ENCODE peak calls at places on chromosomes 1 and 21, in five cellular contexts. A is mesendoderm, O is substantia nigra, S is cardiac muscle cell, R is stomach. Y is an unnamed sample.

GRCh38 chr1:108041360-108042143 is 76.6 kb upstream of the VAV3 start:
- DNase-seq in A (no peak), O (no peak), S (peak; percentile 29), R (no peak), Y (no peak)

GRCh38 chr1:87712261-87712674 is 383.6 kb downstream of the LMO4 start:
- DNase-seq in A (peak; percentile 84), O (no peak), S (no peak), R (no peak), Y (no peak)

GRCh38 chr1:229452956-229453801 is 19.3 kb upstream of the ACTA1 start:
- DNase-seq in A (peak; percentile 64), O (no peak), S (peak; percentile 47), R (no peak), Y (no peak)

GRCh38 chr1:41500378-41500777 is 15.9 kb upstream of the EDN2 start:
- DNase-seq in A (no peak), O (no peak), S (no peak), R (peak; percentile 94), Y (no peak)

GRCh38 chr1:15064217-15064929 is 89.2 kb upstream of the TMEM51 start:
- DNase-seq in A (no peak), O (no peak), S (no peak), R (no peak), Y (no peak)

GRCh38 chr1:31750858-31751638 is 13.1 kb downstream of the ADGRB2 start:
- DNase-seq in A (peak; percentile 43), O (no peak), S (peak; percentile 73), R (no peak), Y (no peak)

GRCh38 chr1:241660424-241660972 is 8.4 kb downstream of the WDR64 start:
- DNase-seq in A (no peak), O (no peak), S (no peak), R (no peak), Y (no peak)

GRCh38 chr1:153357076-153357852 is 390 bp upstream of the S100A9 start:
- DNase-seq in A (no peak), O (no peak), S (no peak), R (peak; percentile 46), Y (no peak)

GRCh38 chr21:29064850-29065481 is 8.5 kb downstream of the CCT8 start:
- DNase-seq in A (no peak), O (no peak), S (no peak), R (no peak), Y (no peak)

DNA sequence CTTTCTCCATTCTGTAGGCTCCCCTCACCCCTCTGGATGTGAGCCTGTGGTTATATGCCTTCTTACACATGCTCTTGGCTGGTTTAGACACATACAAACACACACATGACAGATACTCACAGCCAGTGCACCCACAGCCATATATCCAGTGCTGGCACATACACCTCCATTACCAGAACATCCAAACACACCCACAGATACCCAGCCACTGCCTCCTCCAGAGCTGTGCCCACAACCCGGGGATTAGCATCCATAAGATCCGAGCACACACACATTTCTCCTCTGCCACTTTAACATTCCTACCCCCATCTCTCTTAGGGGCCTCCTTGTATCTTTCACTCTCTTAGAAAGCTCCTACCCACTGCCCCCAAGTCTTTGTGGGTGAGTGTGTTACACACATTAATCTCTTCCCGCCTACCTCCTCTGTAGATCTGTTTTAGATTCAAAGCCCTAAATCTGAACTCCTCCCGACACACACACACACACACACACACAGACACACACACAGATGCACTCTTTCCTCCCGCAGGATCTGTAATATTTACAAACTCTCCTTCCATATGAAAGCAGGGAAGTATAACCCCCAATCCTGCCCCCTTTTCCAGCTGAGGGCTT is 4.0 kb downstream of the PEA15 start:
- DNase-seq in A (no peak), O (no peak), S (no peak), R (no peak), Y (no peak)
- H3K27ac ChIP-seq in A (no peak overlapping the region), O (peak overlapping the region; percentile 90), S (peak overlapping the region; percentile 67), R (no peak overlapping the region), Y (peak overlapping the region; percentile 97)

GRCh38 chr1:113905435-113905861 is 322 bp downstream of the DCLRE1B start:
- DNase-seq in A (peak; percentile 84), O (no peak), S (no peak), R (peak; percentile 29), Y (peak; percentile 34)
- H3K27ac ChIP-seq in A (peak overlapping the region; percentile 65), O (peak overlapping the region; percentile 87), S (peak overlapping the region; percentile 60), R (peak overlapping the region; percentile 94), Y (peak overlapping the region; percentile 85)

GRCh38 chr1:158005249-158005648 is 11.8 kb downstream of the KIRREL1 start:
- DNase-seq in A (no peak), O (no peak), S (no peak), R (no peak), Y (no peak)

GRCh38 chr1:158007180-158007579 is 13.7 kb downstream of the KIRREL1 start:
- DNase-seq in A (no peak), O (no peak), S (no peak), R (no peak), Y (no peak)

GRCh38 chr1:158002022-158002629 is 8.7 kb downstream of the KIRREL1 start:
- DNase-seq in A (peak; percentile 78), O (no peak), S (peak; percentile 71), R (no peak), Y (no peak)

GRCh38 chr1:158002630-158003408 is 9.4 kb downstream of the KIRREL1 start:
- DNase-seq in A (no peak), O (no peak), S (peak; percentile 77), R (no peak), Y (no peak)

GRCh38 chr1:158003409-158003805 is 10.0 kb downstream of the KIRREL1 start:
- DNase-seq in A (no peak), O (no peak), S (peak; percentile 74), R (no peak), Y (no peak)
- H3K27ac ChIP-seq in A (peak overlapping the region; percentile 66), O (no peak overlapping the region), S (peak overlapping the region; percentile 87), R (peak overlapping the region; percentile 26), Y (no peak overlapping the region)

DNA sequence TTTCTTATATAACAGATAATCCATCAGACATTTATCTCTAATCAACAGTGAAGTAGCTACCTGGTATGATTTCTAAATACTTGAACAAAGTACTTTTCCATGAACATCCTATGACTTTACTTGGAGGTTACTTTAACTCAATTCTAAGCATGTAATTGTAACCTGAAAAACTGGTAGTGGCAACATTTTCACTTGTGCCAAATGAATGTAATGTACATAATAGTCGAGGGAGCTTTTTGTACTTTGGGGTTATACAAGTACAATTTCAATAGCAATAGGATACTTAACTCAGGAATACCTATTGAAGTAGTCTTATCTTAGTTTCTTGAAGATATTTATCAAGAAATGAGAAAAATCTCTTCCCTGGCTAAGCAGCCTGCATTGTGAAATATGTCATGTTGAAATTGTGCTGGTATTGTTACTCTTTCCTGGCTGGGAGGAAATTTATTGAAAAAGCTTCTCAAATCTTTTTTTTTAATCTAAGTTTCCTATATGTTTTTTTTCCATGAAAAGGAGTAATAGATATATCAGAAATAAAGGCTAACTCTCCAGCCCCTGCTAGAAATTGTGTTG is 33.7 kb upstream of the CACYBP start:
- DNase-seq in A (no peak), O (no peak), S (peak; percentile 46), R (no peak), Y (no peak)
- H3K27ac ChIP-seq in A (no peak overlapping the region), O (peak overlapping the region; percentile 54), S (no peak overlapping the region), R (peak overlapping the region; percentile 70), Y (peak overlapping the region; percentile 83)

DNA sequence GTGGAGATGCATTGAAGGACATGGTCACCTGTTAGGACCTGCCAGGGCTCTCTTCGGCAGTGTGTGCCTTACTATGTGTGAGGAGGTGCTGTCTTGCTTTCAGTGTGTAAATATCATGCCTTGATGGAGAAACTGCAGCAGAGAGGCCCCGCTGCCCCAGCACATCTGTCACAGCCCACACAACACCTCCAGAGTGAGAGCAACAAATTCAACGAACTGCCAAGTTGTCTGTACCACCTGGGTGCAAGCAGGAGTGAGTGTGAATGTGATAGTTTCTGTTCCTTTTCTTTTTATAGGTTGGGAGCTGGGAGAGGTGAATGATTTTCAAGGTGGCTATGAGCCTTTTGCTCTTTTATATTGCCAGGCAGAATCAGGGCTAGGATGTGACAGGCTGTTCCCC is 114.6 kb upstream of the KIAA0040 start:
- DNase-seq in A (no peak), O (no peak), S (no peak), R (no peak), Y (peak; percentile 32)
- H3K27ac ChIP-seq in A (no peak overlapping the region), O (no peak overlapping the region), S (no peak overlapping the region), R (no peak overlapping the region), Y (no peak overlapping the region)

DNA sequence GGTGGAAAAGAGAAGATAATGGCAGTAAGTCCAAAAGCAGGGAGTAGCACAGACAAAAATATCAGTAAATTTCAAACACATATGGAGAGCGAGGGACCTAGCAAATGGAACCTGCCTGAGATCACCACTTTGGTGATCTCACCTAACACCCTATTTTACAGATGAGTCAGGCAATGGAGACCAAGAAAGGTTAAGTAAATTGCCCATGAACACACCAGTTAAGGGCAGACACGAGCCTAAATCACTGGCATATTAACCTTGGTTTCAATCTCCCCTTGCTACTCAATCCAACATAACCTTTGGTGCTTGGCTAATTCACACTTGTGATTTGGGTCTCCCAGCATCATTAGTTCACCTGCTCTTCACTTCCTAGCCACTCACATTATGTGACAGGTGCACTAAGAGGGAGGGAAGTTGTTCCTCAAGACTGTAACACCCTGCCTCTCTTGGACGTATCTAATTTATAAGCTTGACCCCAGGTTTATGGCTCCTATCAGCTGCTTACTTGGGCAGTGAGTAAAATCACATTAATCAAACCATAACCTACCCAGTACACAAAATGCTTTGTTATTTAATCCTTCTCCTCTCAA is 11.5 kb downstream of the ZNF697 start:
- DNase-seq in A (no peak), O (no peak), S (no peak), R (no peak), Y (no peak)
- H3K27ac ChIP-seq in A (no peak overlapping the region), O (no peak overlapping the region), S (no peak overlapping the region), R (peak overlapping the region; percentile 12), Y (no peak overlapping the region)

GRCh38 chr1:179955731-179956130 is 1.1 kb downstream of the CEP350 start:
- DNase-seq in A (no peak), O (no peak), S (no peak), R (no peak), Y (no peak)
- H3K27ac ChIP-seq in A (no peak overlapping the region), O (no peak overlapping the region), S (peak overlapping the region; percentile 97), R (peak overlapping the region; percentile 96), Y (no peak overlapping the region)

Y was measured in caudate nucleus.